ENCODE peak calls at places on chromosomes 13 and 19, in four cellular contexts. N, A, U and Q are unnamed samples.

GRCh38 chr19:39317476-39317875 is 3.2 kb downstream of the LRFN1 start:
- DNase-seq in N (no peak), A (no peak), U (no peak), Q (no peak)

GRCh38 chr19:5983367-5983955 is 5.5 kb upstream of the RANBP3 start:
- DNase-seq in N (no peak), A (no peak), U (no peak), Q (no peak)

GRCh38 chr13:87878706-87879105 is 207.5 kb downstream of the SLITRK5 start:
- DNase-seq in N (no peak), A (no peak), U (no peak), Q (no peak)

GRCh38 chr13:99311137-99311536 is 3.9 kb upstream of the GPR183 start:
- DNase-seq in N (peak), A (no peak), U (no peak), Q (no peak)

GRCh38 chr13:50129923-50130685 is 114.9 kb downstream of the KCNRG start:
- DNase-seq in N (no peak), A (no peak), U (no peak), Q (no peak)

GRCh38 chr13:99004931-99005330 is 27.1 kb upstream of the DOCK9 start:
- DNase-seq in N (no peak), A (no peak), U (no peak), Q (no peak)

GRCh38 chr13:80215368-80215767 is 125.6 kb downstream of the SPRY2 start:
- DNase-seq in N (no peak), A (no peak), U (no peak), Q (no peak)

GRCh38 chr13:51684076-51684475 is 99.8 kb downstream of the WDFY2 start:
- DNase-seq in N (no peak), A (no peak), U (no peak), Q (no peak)

GRCh38 chr13:94209110-94209509 is 270.4 kb downstream of the DCT start:
- DNase-seq in N (no peak), A (no peak), U (no peak), Q (no peak)

GRCh38 chr13:71417205-71417604 is 449.8 kb downstream of the DACH1 start:
- DNase-seq in N (no peak), A (no peak), U (no peak), Q (no peak)

GRCh38 chr13:23159587-23160240 is 21.1 kb upstream of the SGCG start:
- DNase-seq in N (no peak), A (no peak), U (no peak), Q (no peak)

GRCh38 chr13:85148009-85148408 is 651.2 kb downstream of the SLITRK6 start:
- DNase-seq in N (no peak), A (no peak), U (no peak), Q (no peak)

GRCh38 chr19:16628984-16629691 is 1.1 kb upstream of the MED26 start:
- DNase-seq in N (no peak), A (no peak), U (no peak), Q (peak)

GRCh38 chr19:50173144-50173543 is 10.1 kb upstream of the IZUMO2 start:
- DNase-seq in N (no peak), A (no peak), U (no peak), Q (no peak)

GRCh38 chr19:18262917-18263316 is 11.3 kb downstream of the IQCN start:
- DNase-seq in N (no peak), A (no peak), U (no peak), Q (no peak)

GRCh38 chr13:66689037-66689619 is 541.0 kb downstream of the PCDH9 start:
- DNase-seq in N (no peak), A (no peak), U (no peak), Q (no peak)

GRCh38 chr19:1237754-1238372 is at the start of gene CBARP:
- DNase-seq in N (peak), A (peak), U (peak), Q (no peak)

GRCh38 chr19:51422053-51422448 is 4.6 kb upstream of the SIGLEC10 start:
- DNase-seq in N (peak), A (peak), U (peak), Q (peak)

GRCh38 chr13:77373541-77373940 is 46.6 kb upstream of the MYCBP2 start:
- DNase-seq in N (no peak), A (no peak), U (no peak), Q (no peak)

GRCh38 chr13:110463876-110464510 is 97.5 kb downstream of the RAB20 start:
- DNase-seq in N (no peak), A (no peak), U (no peak), Q (no peak)

GRCh38 chr13:73793361-73793760 is 340.8 kb downstream of the KLF12 start:
- DNase-seq in N (no peak), A (no peak), U (no peak), Q (no peak)

GRCh38 chr19:1104452-1105216 is 840 bp downstream of the GPX4 start:
- DNase-seq in N (peak), A (peak), U (peak), Q (peak)

GRCh38 chr19:19420570-19421301 is 15.3 kb downstream of the GATAD2A start:
- DNase-seq in N (peak), A (no peak), U (peak), Q (no peak)

GRCh38 chr13:64289702-64290101 is 2874.1 kb upstream of the PCDH20 start:
- DNase-seq in N (no peak), A (no peak), U (no peak), Q (no peak)

GRCh38 chr13:29572575-29572974 is 22.9 kb downstream of the SLC7A1 start:
- DNase-seq in N (no peak), A (no peak), U (no peak), Q (no peak)

GRCh38 chr19:38666662-38667448 is 19.4 kb downstream of the ACTN4 start:
- DNase-seq in N (peak), A (no peak), U (no peak), Q (peak)

GRCh38 chr13:44257806-44258205 is 115.8 kb upstream of the SERP2 start:
- DNase-seq in N (no peak), A (no peak), U (no peak), Q (no peak)

GRCh38 chr13:90746230-90746629 is 601.3 kb upstream of the MIR17HG start:
- DNase-seq in N (no peak), A (no peak), U (no peak), Q (no peak)

GRCh38 chr19:41416194-41416674 is 10.9 kb downstream of the B3GNT8 start:
- DNase-seq in N (no peak), A (no peak), U (no peak), Q (no peak)

GRCh38 chr13:28705734-28706133 is 13.0 kb downstream of the SLC46A3 start:
- DNase-seq in N (no peak), A (no peak), U (no peak), Q (no peak)

GRCh38 chr13:110957181-110957884 is 42.5 kb upstream of the ANKRD10 start:
- DNase-seq in N (no peak), A (no peak), U (no peak), Q (no peak)

GRCh38 chr19:49889038-49889686 is 7.5 kb downstream of the IL4I1 start:
- DNase-seq in N (no peak), A (no peak), U (no peak), Q (no peak)

GRCh38 chr13:52104624-52105023 is 24.2 kb downstream of the NEK5 start:
- DNase-seq in N (no peak), A (no peak), U (no peak), Q (no peak)

GRCh38 chr19:11982526-11982925 is 17.7 kb downstream of the ZNF763 start:
- DNase-seq in N (no peak), A (no peak), U (no peak), Q (no peak)

GRCh38 chr19:7349231-7349591 is 474 bp downstream of the ARHGEF18 start:
- DNase-seq in N (no peak), A (no peak), U (no peak), Q (no peak)

GRCh38 chr19:16073481-16073880 is 2.8 kb upstream of the TPM4 start:
- DNase-seq in N (no peak), A (no peak), U (no peak), Q (no peak)

GRCh38 chr13:38008636-38009035 is 139.1 kb upstream of the TRPC4 start:
- DNase-seq in N (no peak), A (no peak), U (no peak), Q (no peak)

GRCh38 chr19:41699968-41700323 is 8.5 kb upstream of the CEACAM5 start:
- DNase-seq in N (no peak), A (no peak), U (no peak), Q (peak)

GRCh38 chr13:50125556-50126377 is 110.5 kb downstream of the KCNRG start:
- DNase-seq in N (peak), A (peak), U (peak), Q (peak)